ENCODE peak calls at places on chromosomes 1 and 21, in four cellular contexts. J, X, Q and P are unnamed samples. For H3K9me3, the result is how much of the 10 kb centered on the place peaks cover.

GRCh38 chr1:30511563-30512252 is 211.7 kb downstream of the MATN1 start:
- DNase-seq in Q (no peak), X (peak), J (no peak), P (no peak)

GRCh38 chr21:15617968-15618367 is 111.8 kb upstream of the USP25 start:
- DNase-seq in X (peak), Q (peak), J (no peak), P (no peak)

GRCh38 chr1:45535988-45536766 is 14.4 kb upstream of the AKR1A1 start:
- DNase-seq in Q (no peak), J (no peak), X (peak), P (no peak)

GRCh38 chr21:34020005-34020847 is 53.2 kb upstream of the MRPS6 start:
- DNase-seq in Q (no peak), J (no peak), X (no peak), P (no peak)

GRCh38 chr1:207801819-207802218 is 50.0 kb downstream of the CD46 start:
- DNase-seq in J (no peak), X (no peak), Q (no peak), P (no peak)

GRCh38 chr1:187465441-187465840 is 636.7 kb downstream of the PLA2G4A start:
- DNase-seq in X (no peak), J (no peak), Q (no peak), P (no peak)

GRCh38 chr1:29777522-29777921 is 541.2 kb downstream of the PTPRU start:
- DNase-seq in X (no peak), J (no peak), Q (no peak), P (no peak)

GRCh38 chr1:33814166-33814565 is 49.7 kb upstream of the HMGB4 start:
- DNase-seq in X (peak), J (no peak), Q (no peak), P (no peak)

GRCh38 chr1:183433703-183434102 is 15.5 kb upstream of the NMNAT2 start:
- DNase-seq in X (no peak), J (no peak), Q (no peak), P (no peak)

DNA sequence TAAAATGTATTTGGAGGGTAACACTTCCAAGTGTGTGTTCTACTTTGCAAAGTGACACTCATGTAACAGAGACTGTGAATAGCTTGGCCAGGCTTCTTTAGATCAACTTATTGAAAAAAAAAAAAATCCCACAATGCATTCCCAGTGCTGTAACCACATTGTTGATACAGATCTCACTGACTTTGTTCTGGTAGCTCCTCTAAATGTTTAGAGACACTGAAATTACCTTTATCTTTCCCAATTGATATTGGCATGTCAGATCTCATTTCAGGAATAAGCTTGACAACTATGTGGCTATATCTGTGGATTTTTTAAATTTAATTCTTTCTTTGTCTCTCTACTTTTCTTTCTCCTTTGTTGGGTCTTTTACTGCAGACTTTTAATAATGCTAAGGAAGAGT is 1018.9 kb upstream of the PRMT6 start:
- DNase-seq in X (no peak), Q (no peak), J (no peak), P (no peak)
- H3K9me3 ChIP-seq in X (under half), Q (under half), J (under half), P (under half)

GRCh38 chr1:72846476-72846875 is 564.1 kb upstream of the NEGR1 start:
- DNase-seq in J (no peak), X (no peak), Q (no peak), P (no peak)
- H3K9me3 ChIP-seq in J (under half), X (under half), Q (under half), P (under half)

GRCh38 chr1:152739841-152740240 is 18.0 kb upstream of the KPRP start:
- DNase-seq in Q (no peak), J (no peak), X (no peak), P (no peak)
- H3K9me3 ChIP-seq in Q (under half), J (under half), X (under half), P (under half)

DNA sequence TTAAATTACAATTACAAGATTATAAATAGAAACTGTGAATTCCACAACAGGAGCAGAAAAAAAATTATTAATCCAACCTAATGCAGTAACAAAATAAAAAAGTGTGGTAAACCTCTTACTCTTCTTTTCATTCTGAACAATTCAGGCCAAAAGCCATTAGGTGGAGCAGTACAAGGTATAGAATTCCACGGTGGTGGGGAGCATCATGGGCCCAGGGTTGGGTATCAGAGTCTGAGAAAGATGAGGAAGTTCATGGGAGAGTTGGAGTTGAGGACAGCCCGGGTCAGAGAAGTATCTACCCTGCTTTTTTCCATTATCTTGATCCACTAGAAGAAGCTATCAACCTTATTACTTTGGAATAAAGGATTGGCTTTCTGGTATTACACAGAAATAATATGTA is 586.9 kb downstream of the AGBL4 start:
- DNase-seq in X (peak), J (no peak), Q (peak), P (no peak)
- H3K9me3 ChIP-seq in X (under half), J (under half), Q (under half), P (under half)

DNA sequence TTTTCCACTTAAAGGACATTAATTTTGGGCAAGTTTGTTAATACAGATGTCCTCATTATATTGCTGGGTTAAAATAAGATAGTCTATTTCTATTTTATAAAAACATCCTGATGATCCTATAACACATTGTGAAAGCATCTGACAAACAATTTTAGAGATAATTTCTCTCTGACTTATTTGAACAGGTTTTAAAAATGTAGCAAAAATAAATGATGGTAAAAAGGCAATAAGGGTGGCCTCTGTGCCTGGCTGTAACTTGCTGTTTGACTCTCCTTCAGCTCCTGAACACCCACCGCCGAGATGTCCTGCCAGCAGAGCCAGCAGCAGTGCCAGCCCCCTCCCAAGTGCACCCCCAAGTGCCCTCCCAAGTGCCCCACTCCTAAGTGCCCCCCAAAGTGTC is at the start of gene LCE1A:
- DNase-seq in Q (no peak), J (no peak), X (no peak), P (no peak)
- H3K9me3 ChIP-seq in Q (under half), J (under half), X (under half), P (under half)

GRCh38 chr1:50420283-50420682 is 3.0 kb downstream of the DMRTA2 start:
- DNase-seq in J (no peak), Q (peak), X (no peak), P (no peak)

GRCh38 chr1:50421768-50422674 is 1.2 kb downstream of the DMRTA2 start:
- DNase-seq in Q (peak), J (no peak), X (no peak), P (no peak)

GRCh38 chr1:50422675-50422945 is 633 bp downstream of the DMRTA2 start:
- DNase-seq in Q (no peak), J (no peak), X (no peak), P (no peak)

GRCh38 chr1:50420689-50421365 is 2.4 kb downstream of the DMRTA2 start:
- DNase-seq in X (no peak), Q (peak), J (no peak), P (no peak)

GRCh38 chr1:50421366-50421748 is 1.9 kb downstream of the DMRTA2 start:
- DNase-seq in J (no peak), X (no peak), Q (no peak), P (no peak)
- H3K9me3 ChIP-seq in J (under half), X (under half), Q (under half), P (under half)

GRCh38 chr1:227635596-227635995 is 72.2 kb downstream of the ZNF678 start:
- DNase-seq in J (no peak), Q (no peak), X (no peak), P (no peak)

DNA sequence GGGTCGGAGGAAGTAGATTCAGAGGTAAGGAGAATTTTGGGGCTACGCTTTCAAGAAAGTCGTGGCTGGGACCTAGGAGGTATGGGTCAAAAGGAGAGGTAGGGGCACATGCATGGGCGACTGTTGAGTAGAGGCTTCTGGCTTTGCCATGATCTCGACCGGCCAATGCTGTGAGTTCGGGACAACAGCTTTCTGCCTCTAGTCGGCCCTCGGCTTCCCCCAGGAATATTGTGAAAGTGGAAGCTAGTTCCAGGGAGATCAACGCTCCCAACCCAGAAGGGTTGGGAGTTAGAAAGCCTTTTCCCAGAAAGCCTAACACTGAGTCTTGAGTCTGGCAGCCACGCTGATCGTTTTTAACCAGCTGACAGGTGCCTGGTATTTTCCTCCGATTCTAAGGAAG is 69.0 kb downstream of the ZNF678 start:
- DNase-seq in J (no peak), X (no peak), Q (no peak), P (no peak)
- H3K9me3 ChIP-seq in J (under half), X (half or more), Q (under half), P (under half)

GRCh38 chr1:27176954-27177353 is 22.0 kb upstream of the SLC9A1 start:
- DNase-seq in Q (no peak), X (no peak), J (no peak), P (no peak)
- H3K9me3 ChIP-seq in Q (under half), X (under half), J (under half), P (under half)

GRCh38 chr1:174314433-174314832 is 133.3 kb upstream of the GPR52 start:
- DNase-seq in J (no peak), X (no peak), Q (no peak), P (no peak)

GRCh38 chr1:174315239-174315638 is 132.5 kb upstream of the GPR52 start:
- DNase-seq in X (no peak), Q (no peak), J (no peak), P (no peak)
- H3K9me3 ChIP-seq in X (under half), Q (under half), J (under half), P (under half)

GRCh38 chr1:80565416-80565815 is 1235.3 kb upstream of the ADGRL2 start:
- DNase-seq in Q (no peak), J (no peak), X (no peak), P (no peak)
- H3K9me3 ChIP-seq in Q (under half), J (under half), X (under half), P (under half)